ENCODE peak calls at places on chromosomes 5 and 9, in six cellular contexts. J is activated T-helper 1 cell treated with Interleukin-2 at 50 U/mL for 16 hours; D is ELF-1; P is A673; R is HS-27A; Y is CD4-positive, alpha-beta T cell. O is an unnamed sample.

GRCh38 chr5:140833993-140834392 is at the start of gene PCDHA7:
- DNase-seq in J (no peak), D (no peak), P (peak), R (no peak), Y (no peak), O (no peak)

GRCh38 chr9:89923961-89924504 is 319.2 kb downstream of the GADD45G start:
- DNase-seq in J (no peak), D (peak), P (no peak), R (no peak), Y (no peak), O (no peak)

GRCh38 chr5:169583101-169583423 is 511 bp upstream of the SPDL1 start:
- DNase-seq in J (no peak), D (no peak), P (no peak), R (no peak), Y (no peak), O (no peak)

GRCh38 chr9:73441890-73442818 is 290.5 kb downstream of the ANXA1 start:
- DNase-seq in J (no peak), D (peak), P (peak), R (no peak), Y (no peak), O (no peak)

GRCh38 chr9:123590499-123590898 is 234.5 kb downstream of the CRB2 start:
- DNase-seq in J (no peak), D (no peak), P (no peak), R (no peak), Y (no peak), O (no peak)

GRCh38 chr9:125125523-125125922 is 17.8 kb downstream of the SCAI start:
- DNase-seq in J (no peak), D (no peak), P (no peak), R (no peak), Y (no peak), O (no peak)

GRCh38 chr5:139100825-139101224 is 97.3 kb downstream of the SIL1 start:
- DNase-seq in J (no peak), D (no peak), P (no peak), R (peak), Y (no peak), O (no peak)

GRCh38 chr5:6556089-6556801 is 76.6 kb downstream of the NSUN2 start:
- DNase-seq in J (no peak), D (no peak), P (no peak), R (no peak), Y (no peak), O (no peak)

GRCh38 chr5:17379188-17379951 is 118.7 kb upstream of the TAF11L2 start:
- DNase-seq in J (no peak), D (no peak), P (peak), R (no peak), Y (no peak), O (no peak)

GRCh38 chr5:157651623-157652376 is 438 bp downstream of the SOX30 start:
- DNase-seq in J (peak), D (peak), P (peak), R (no peak), Y (peak), O (peak)